ENCODE peak calls at places on chromosomes 4 and X, in seven cellular contexts. B is IMR-90, U is gastrocnemius medialis, S is breast epithelium, K is right lobe of liver, H is A549, Q is HCT116. R is an unnamed sample.
A peak's percentile ranks its signal among the peaks of the same experiment; 100 is the strongest.

GRCh38 chr4:82247171-82247570 is 126.6 kb downstream of the HNRNPD start:
- DNase-seq in B (no peak), U (no peak), H (no peak), K (no peak), S (no peak), Q (no peak), R (no peak)

GRCh38 chr4:16684083-16684482 is 214.4 kb downstream of the LDB2 start:
- DNase-seq in S (no peak), H (no peak), B (peak; percentile 91), K (no peak), U (no peak), Q (no peak), R (no peak)

GRCh38 chr4:176778491-176778890 is 14.2 kb downstream of the VEGFC start:
- DNase-seq in B (peak; percentile 83), U (no peak), H (peak; percentile 55), Q (no peak), K (no peak), S (no peak), R (no peak)

GRCh38 chrX:96776966-96777365 is 92.3 kb downstream of the DIAPH2 start:
- DNase-seq in Q (no peak), B (peak; percentile 28), H (no peak), S (no peak), K (no peak), U (no peak), R (no peak)

GRCh38 chr4:123577507-123577906 is 180.9 kb downstream of the SPRY1 start:
- DNase-seq in B (no peak), H (no peak), K (no peak), S (no peak), Q (no peak), U (no peak), R (no peak)

GRCh38 chr4:128107766-128108165 is 46.7 kb downstream of the LARP1B start:
- DNase-seq in H (no peak), K (no peak), B (peak; percentile 83), U (no peak), Q (no peak), S (no peak), R (no peak)

GRCh38 chr4:84578540-84579409 is 4.2 kb upstream of the CDS1 start:
- DNase-seq in Q (peak; percentile 51), K (no peak), B (peak; percentile 58), S (no peak), H (peak; percentile 31), U (no peak), R (no peak)

GRCh38 chr4:141155586-141155985 is 22.3 kb upstream of the RNF150 start:
- DNase-seq in H (no peak), S (no peak), B (no peak), U (no peak), K (no peak), Q (no peak), R (no peak)

GRCh38 chr4:137705171-137705783 is 173.0 kb upstream of the PCDH18 start:
- DNase-seq in U (no peak), Q (no peak), H (no peak), S (no peak), B (peak; percentile 97), K (no peak), R (no peak)

GRCh38 chr4:95426455-95426854 is 122.3 kb downstream of the UNC5C start:
- DNase-seq in U (no peak), Q (no peak), S (no peak), H (no peak), B (no peak), K (no peak), R (no peak)

GRCh38 chr4:54073481-54073880 is 9.1 kb upstream of the CHIC2 start:
- DNase-seq in B (peak; percentile 60), H (no peak), Q (no peak), S (no peak), U (no peak), K (no peak), R (no peak)

GRCh38 chrX:9955506-9955905 is 11.7 kb upstream of the CLDN34 start:
- DNase-seq in B (peak; percentile 90), Q (no peak), K (no peak), H (no peak), U (no peak), S (no peak), R (no peak)

GRCh38 chr4:157421365-157421764 is 200.8 kb downstream of the GRIA2 start:
- DNase-seq in Q (no peak), S (no peak), U (no peak), K (no peak), B (no peak), H (no peak), R (no peak)

GRCh38 chr4:158020734-158021346 is 152.0 kb downstream of the GASK1B start:
- DNase-seq in Q (peak; percentile 47), S (no peak), K (no peak), U (no peak), B (peak; percentile 95), H (peak; percentile 51), R (no peak)

GRCh38 chr4:41135761-41136160 is 78.6 kb downstream of the APBB2 start:
- DNase-seq in U (no peak), B (no peak), Q (no peak), K (no peak), H (no peak), S (no peak), R (no peak)

GRCh38 chr4:153585021-153585420 is 99.1 kb upstream of the TLR2 start:
- DNase-seq in U (no peak), B (no peak), S (no peak), Q (no peak), K (no peak), H (no peak), R (no peak)

GRCh38 chr4:96766359-96766758 is 926.5 kb downstream of the PDHA2 start:
- DNase-seq in Q (no peak), K (no peak), H (no peak), U (no peak), B (no peak), S (no peak), R (no peak)

GRCh38 chr4:68038272-68038671 is 75.0 kb upstream of the TMPRSS11A start:
- DNase-seq in B (no peak), K (no peak), U (no peak), H (no peak), S (no peak), Q (no peak), R (no peak)

GRCh38 chr4:110854021-110854678 is 231.3 kb upstream of the PITX2 start:
- DNase-seq in H (peak; percentile 2), U (no peak), K (no peak), B (peak; percentile 84), Q (no peak), S (peak; percentile 54), R (no peak)

GRCh38 chr4:187380181-187380581 is 615.4 kb upstream of the ZFP42 start:
- DNase-seq in Q (peak; percentile 67), K (no peak), S (no peak), B (peak; percentile 15), U (no peak), H (peak; percentile 43), R (no peak)

GRCh38 chr4:11904117-11904535 is 475.4 kb upstream of the HS3ST1 start:
- DNase-seq in B (no peak), U (no peak), Q (no peak), S (no peak), H (peak; percentile 0), K (peak; percentile 45), R (peak; percentile 51)

GRCh38 chr4:160129439-160129838 is 1026.6 kb downstream of the RAPGEF2 start:
- DNase-seq in B (no peak), Q (peak; percentile 18), S (no peak), U (no peak), K (no peak), H (peak; percentile 27), R (no peak)

GRCh38 chrX:97835969-97836368 is 952.3 kb downstream of the RPA4 start:
- DNase-seq in B (no peak), Q (no peak), K (no peak), U (no peak), H (no peak), S (no peak), R (no peak)

GRCh38 chrX:1391370-1391706 is 575 bp downstream of the SLC25A6 start:
- DNase-seq in K (no peak), H (no peak), Q (no peak), B (no peak), S (no peak), U (no peak), R (no peak)

GRCh38 chr4:184649026-184649970 is at the start of the genes CASP3 and PRIMPOL:
- DNase-seq in B (peak; percentile 92), Q (peak; percentile 59), U (peak; percentile 95), S (peak; percentile 87), H (peak; percentile 91), K (peak; percentile 99), R (peak; percentile 99)
- H3K27ac ChIP-seq in B (peak within 1 kb of the TSS; percentile 84), Q (peak within 1 kb of the TSS; percentile 69), U (peak within 1 kb of the TSS; percentile 99), S (peak within 1 kb of the TSS; percentile 96), H (peak within 1 kb of the TSS; percentile 84), K (peak within 1 kb of the TSS; percentile 94), R (peak within 1 kb of the TSS; percentile 97)

GRCh38 chrX:72107841-72108590 is 23.7 kb downstream of the RTL5 start:
- DNase-seq in Q (no peak), B (no peak), H (no peak), K (no peak), S (no peak), U (no peak), R (no peak)
- H3K4me1 ChIP-seq in Q (no peaks in the 10 kb centered on the region), B (no peaks in the 10 kb centered on the region), H (peaks cover 38% of the 10 kb centered on the region), K (no peaks in the 10 kb centered on the region), S (no peaks in the 10 kb centered on the region), U (no peaks in the 10 kb centered on the region), R (no peaks in the 10 kb centered on the region)

GRCh38 chr4:39754309-39754708 is 56.4 kb downstream of the UBE2K start:
- DNase-seq in U (no peak), K (no peak), Q (no peak), S (no peak), H (no peak), B (no peak), R (no peak)

GRCh38 chr4:39745920-39746319 is 48.0 kb downstream of the UBE2K start:
- DNase-seq in B (no peak), H (no peak), S (no peak), Q (no peak), U (no peak), K (no peak), R (no peak)

GRCh38 chr4:39756159-39756558 is 58.2 kb downstream of the UBE2K start:
- DNase-seq in S (no peak), K (no peak), H (no peak), B (no peak), U (no peak), Q (no peak), R (no peak)

DNA sequence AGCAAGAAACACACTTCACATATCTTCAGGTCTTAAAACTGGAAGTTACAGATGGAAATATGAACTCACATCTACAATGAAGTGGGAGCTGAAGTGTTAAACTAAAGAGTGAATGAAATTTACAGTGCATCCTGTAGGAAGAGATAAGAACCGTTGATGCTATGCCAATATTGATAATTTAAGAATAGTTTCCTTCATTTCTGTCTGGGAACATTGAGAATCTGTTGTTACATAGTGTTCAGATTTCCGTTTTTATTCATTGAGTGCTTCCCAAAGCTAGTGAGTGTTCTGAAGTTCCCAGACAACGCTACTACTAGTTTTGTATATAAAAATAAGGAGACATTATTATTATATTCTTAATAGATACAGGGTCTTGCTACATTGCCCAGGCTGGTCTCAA is 52.3 kb downstream of the UBE2K start:
- DNase-seq in H (no peak), Q (no peak), K (no peak), U (no peak), B (no peak), S (no peak), R (no peak)
- TF ChIP-seq POLR2A in H (no peak), Q (no peak), K (no peak), U (no peak), B (no peak), S (no peak), R (no peak)

DNA sequence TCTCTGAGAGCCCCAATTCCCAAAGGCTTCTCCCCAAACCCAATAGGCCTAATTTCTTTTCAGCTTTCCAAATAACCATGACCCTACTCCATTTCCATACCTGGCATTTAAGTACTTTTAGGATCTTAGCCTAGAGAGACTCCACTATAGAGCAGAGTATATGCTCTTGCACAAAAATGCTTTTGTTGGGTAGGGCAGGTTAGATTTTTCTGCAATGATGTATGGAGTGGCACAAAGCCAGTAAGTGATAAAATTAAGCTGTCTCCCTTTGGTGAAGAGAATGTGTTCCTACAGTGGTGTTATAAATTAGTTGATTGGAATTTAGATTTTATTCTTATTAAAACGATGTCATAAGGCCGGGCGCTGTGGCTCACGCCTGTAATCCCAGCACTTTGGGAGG is 124.9 kb downstream of the INPP4B start:
- DNase-seq in H (no peak), U (no peak), K (no peak), B (peak; percentile 10), Q (no peak), S (no peak), R (no peak)
- H3K27ac ChIP-seq in H (no peak overlapping the region), U (no peak overlapping the region), K (no peak overlapping the region), B (no peak overlapping the region), Q (peak overlapping the region; percentile 79), S (no peak overlapping the region), R (no peak overlapping the region)